ENCODE peak calls at places on chromosomes 3 and 15, in five cellular contexts. C is IMR-90, Z is kidney epithelial cell, N is astrocyte, F is right lobe of liver. J is an unnamed sample.

GRCh38 chr15:90286678-90287077 is 21.2 kb downstream of the NGRN start:
- DNase-seq in N (no peak), F (no peak), Z (no peak), C (peak; percentile 25), J (no peak)

GRCh38 chr3:89947357-89947954 is 840.0 kb downstream of the EPHA3 start:
- DNase-seq in F (no peak), N (no peak), C (no peak), Z (no peak), J (no peak)

GRCh38 chr3:120284702-120285507 is at the start of gene GPR156:
- DNase-seq in C (no peak), F (no peak), Z (no peak), N (no peak), J (no peak)

GRCh38 chr15:51281368-51281967 is 56.9 kb downstream of the CYP19A1 start:
- DNase-seq in F (peak; percentile 65), Z (peak; percentile 2), N (no peak), C (peak; percentile 53), J (peak; percentile 47)

GRCh38 chr15:93152951-93153350 is 63.9 kb upstream of the RGMA start:
- DNase-seq in C (no peak), F (peak; percentile 48), N (no peak), Z (no peak), J (no peak)

GRCh38 chr15:78907577-78907976 is 34.9 kb downstream of the MORF4L1 start:
- DNase-seq in F (no peak), Z (no peak), N (no peak), C (no peak), J (no peak)

GRCh38 chr15:40115670-40116093 is 7.0 kb upstream of the BMF start:
- DNase-seq in N (no peak), Z (no peak), F (peak; percentile 76), C (no peak), J (no peak)

GRCh38 chr3:102237838-102238237 is 197.0 kb upstream of the ZPLD1 start:
- DNase-seq in C (no peak), N (peak; percentile 2), F (no peak), Z (no peak), J (no peak)

GRCh38 chr3:168653255-168653654 is 557.5 kb upstream of the GOLIM4 start:
- DNase-seq in Z (no peak), C (no peak), F (no peak), N (no peak), J (no peak)

GRCh38 chr15:100986158-100986896 is 67.2 kb downstream of the LRRK1 start:
- DNase-seq in F (no peak), C (no peak), N (no peak), Z (no peak), J (no peak)

GRCh38 chr3:150370129-150370602 is 37.9 kb upstream of the TSC22D2 start:
- DNase-seq in F (no peak), C (peak; percentile 97), Z (peak; percentile 94), N (peak; percentile 96), J (peak; percentile 97)

GRCh38 chr3:109023656-109024254 is 70.1 kb upstream of the GUCA1C start:
- DNase-seq in C (peak; percentile 47), Z (peak; percentile 4), N (peak; percentile 25), F (no peak), J (peak; percentile 39)

GRCh38 chr3:172307143-172307560 is 141.1 kb downstream of the GHSR start:
- DNase-seq in C (peak; percentile 70), Z (no peak), F (no peak), N (peak; percentile 70), J (peak; percentile 76)

GRCh38 chr15:86183765-86184491 is 104.3 kb downstream of the AGBL1 start:
- DNase-seq in Z (no peak), F (no peak), N (peak; percentile 53), C (no peak), J (no peak)

GRCh38 chr3:178900244-178900643 is 171.4 kb downstream of the ZMAT3 start:
- DNase-seq in C (no peak), N (no peak), Z (no peak), F (no peak), J (no peak)

GRCh38 chr3:36484386-36484785 is 104.1 kb downstream of the STAC start:
- DNase-seq in Z (no peak), F (no peak), C (no peak), N (peak; percentile 14), J (no peak)

GRCh38 chr3:188455748-188456147 is 301.8 kb downstream of the LPP start:
- DNase-seq in N (no peak), C (peak; percentile 14), Z (no peak), F (no peak), J (no peak)

GRCh38 chr15:29550834-29551465 is 271.3 kb downstream of the TJP1 start:
- DNase-seq in Z (no peak), C (no peak), F (no peak), N (no peak), J (no peak)

GRCh38 chr15:33284336-33284735 is 26.4 kb upstream of the RYR3 start:
- DNase-seq in F (no peak), C (no peak), Z (no peak), N (no peak), J (no peak)

GRCh38 chr15:71443538-71443937 is 328.3 kb downstream of the THSD4 start:
- DNase-seq in Z (no peak), F (peak; percentile 56), C (peak; percentile 51), N (no peak), J (peak; percentile 37)

GRCh38 chr3:150344079-150344478 is 64.0 kb upstream of the TSC22D2 start:
- DNase-seq in F (no peak), Z (no peak), C (no peak), N (no peak), J (no peak)

GRCh38 chr15:57591237-57591821 is 375 bp upstream of the MYZAP start:
- DNase-seq in Z (no peak), C (no peak), N (no peak), F (no peak), J (no peak)

GRCh38 chr15:70863450-70864218 is 9.7 kb upstream of the LARP6 start:
- DNase-seq in N (peak; percentile 92), C (peak; percentile 92), F (no peak), Z (peak; percentile 50), J (peak; percentile 90)

GRCh38 chr15:74251187-74251811 is 15.2 kb downstream of the CCDC33 start:
- DNase-seq in N (no peak), C (no peak), F (peak; percentile 86), Z (no peak), J (no peak)

GRCh38 chr3:143605661-143605950 is 242.7 kb downstream of the SLC9A9 start:
- DNase-seq in C (no peak), N (no peak), F (no peak), Z (no peak), J (no peak)

GRCh38 chr3:162437480-162437879 is 940.9 kb downstream of the OTOL1 start:
- DNase-seq in F (no peak), Z (peak; percentile 12), N (peak; percentile 86), C (peak; percentile 52), J (peak; percentile 89)

GRCh38 chr3:20930034-20930433 is 744.0 kb upstream of the SGO1 start:
- DNase-seq in N (no peak), F (peak; percentile 48), C (no peak), Z (no peak), J (peak; percentile 16)

GRCh38 chr3:194488007-194488742 is 1.4 kb upstream of the ATP13A3 start:
- DNase-seq in C (no peak), F (no peak), Z (no peak), N (peak; percentile 61), J (no peak)

GRCh38 chr15:76983588-76984379 is 11.1 kb upstream of the PSTPIP1 start:
- DNase-seq in N (no peak), C (no peak), Z (no peak), F (no peak), J (no peak)

GRCh38 chr3:105904683-105905320 is 36.0 kb upstream of the CBLB start:
- DNase-seq in N (peak; percentile 26), C (peak; percentile 23), F (no peak), Z (no peak), J (no peak)

GRCh38 chr15:90881978-90882721 is 2.2 kb upstream of the FES start:
- DNase-seq in C (no peak), N (no peak), Z (no peak), F (peak; percentile 94), J (no peak)

GRCh38 chr3:61526307-61526706 is 35.1 kb upstream of the PTPRG start:
- DNase-seq in Z (no peak), C (no peak), N (no peak), F (no peak), J (no peak)

GRCh38 chr3:61531528-61531927 is 29.8 kb upstream of the PTPRG start:
- DNase-seq in F (no peak), C (no peak), N (no peak), Z (no peak), J (no peak)

GRCh38 chr3:61532739-61533500 is 28.5 kb upstream of the PTPRG start:
- DNase-seq in F (no peak), C (no peak), N (no peak), Z (no peak), J (no peak)

GRCh38 chr3:61527011-61527410 is 34.4 kb upstream of the PTPRG start:
- DNase-seq in C (no peak), F (no peak), Z (no peak), N (no peak), J (no peak)

GRCh38 chr3:61530355-61530754 is 31.0 kb upstream of the PTPRG start:
- DNase-seq in C (peak; percentile 28), F (no peak), Z (peak; percentile 45), N (peak; percentile 22), J (peak; percentile 49)
- TF ChIP-seq CTCF in C (peak; percentile 31), F (peak; percentile 54), Z (peak; percentile 70), N (peak; percentile 61), J (peak; percentile 72)

DNA sequence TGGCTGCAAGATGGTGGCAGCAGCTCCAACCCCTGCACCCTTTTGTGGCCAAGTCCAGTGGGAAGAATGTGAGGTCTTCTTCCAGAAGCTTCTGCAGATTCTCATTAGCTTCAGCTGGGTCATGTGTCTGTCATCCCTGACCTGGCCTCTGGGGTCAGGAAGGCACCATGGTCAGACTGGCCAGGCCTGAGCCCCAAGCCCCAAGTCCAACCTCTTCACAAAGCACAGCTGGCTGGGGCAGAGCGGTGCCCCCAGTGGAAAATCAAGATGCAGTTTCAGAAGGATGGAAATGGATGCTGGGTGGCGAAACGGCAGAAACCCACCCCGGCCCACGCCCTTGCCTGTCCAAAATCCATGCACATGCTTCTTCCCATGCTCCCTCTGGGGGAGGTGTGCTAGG is 15.9 kb upstream of the GATA2 start:
- DNase-seq in N (no peak), Z (no peak), F (peak; percentile 28), C (no peak), J (no peak)
- TF ChIP-seq CTCF in N (no peak), Z (no peak), F (no peak), C (no peak), J (no peak)

GRCh38 chr15:58761010-58761388 is 10.1 kb upstream of the MINDY2 start:
- DNase-seq in F (no peak), Z (no peak), N (no peak), C (no peak), J (no peak)

GRCh38 chr15:58760385-58761009 is 10.6 kb upstream of the MINDY2 start:
- DNase-seq in C (no peak), F (no peak), Z (no peak), N (no peak), J (no peak)

GRCh38 chr15:58755956-58756355 is 6.4 kb upstream of the ADAM10 start:
- DNase-seq in Z (no peak), C (no peak), F (no peak), N (no peak), J (no peak)

GRCh38 chr15:58755350-58755749 is 5.8 kb upstream of the ADAM10 start:
- DNase-seq in C (no peak), F (no peak), N (no peak), Z (no peak), J (no peak)

GRCh38 chr15:58758141-58758540 is 8.6 kb upstream of the ADAM10 start:
- DNase-seq in N (no peak), Z (no peak), F (no peak), C (peak; percentile 33), J (no peak)
- TF ChIP-seq CTCF in N (no peak), Z (peak; percentile 13), F (peak; percentile 36), C (peak; percentile 55), J (peak; percentile 39)

GRCh38 chr3:62056603-62057002 is 316.7 kb downstream of the FEZF2 start:
- DNase-seq in C (no peak), F (no peak), Z (no peak), N (no peak), J (no peak)
- TF ChIP-seq CTCF in C (no peak), F (no peak), Z (no peak), N (no peak), J (no peak)

J was measured in brain microvascular endothelial cell.